ENCODE peak calls at places on chromosomes 5 and 9, in ten cellular contexts. One of them, this sample, is unnamed.

GRCh38 chr9:114220129-114220541 is 64.8 kb downstream of the COL27A1 start:
- DNase-seq in CD4-positive, alpha-beta T cell: no peak
- DNase-seq in IMR-90: peak; percentile 80
- DNase-seq in bronchial epithelial cell: no peak
- DNase-seq in GM10248: no peak
- DNase-seq in Calu3: no peak
- DNase-seq in transverse colon: peak; percentile 12
- DNase-seq in fibroblast of lung: peak; percentile 59
- DNase-seq in foreskin fibroblast: peak; percentile 62
- DNase-seq in A673: no peak
- DNase-seq in this sample: no peak

GRCh38 chr5:113295111-113295539 is 139.7 kb downstream of the TSSK1B start:
- DNase-seq in IMR-90: no peak
- DNase-seq in Calu3: no peak
- DNase-seq in transverse colon: no peak
- DNase-seq in fibroblast of lung: no peak
- DNase-seq in bronchial epithelial cell: no peak
- DNase-seq in GM10248: no peak
- DNase-seq in A673: no peak
- DNase-seq in CD4-positive, alpha-beta T cell: no peak
- DNase-seq in foreskin fibroblast: no peak
- DNase-seq in this sample: no peak

GRCh38 chr5:94745786-94746730 is 127.6 kb downstream of the SLF1 start:
- DNase-seq in A673: peak; percentile 21
- DNase-seq in transverse colon: no peak
- DNase-seq in GM10248: peak; percentile 64
- DNase-seq in IMR-90: peak; percentile 59
- DNase-seq in foreskin fibroblast: peak; percentile 11
- DNase-seq in fibroblast of lung: peak; percentile 11
- DNase-seq in CD4-positive, alpha-beta T cell: no peak
- DNase-seq in Calu3: no peak
- DNase-seq in bronchial epithelial cell: peak; percentile 93
- DNase-seq in this sample: peak; percentile 60

GRCh38 chr9:35357116-35357515 is 132.8 kb upstream of the RUSC2 start:
- DNase-seq in CD4-positive, alpha-beta T cell: no peak
- DNase-seq in A673: no peak
- DNase-seq in transverse colon: no peak
- DNase-seq in GM10248: no peak
- DNase-seq in Calu3: no peak
- DNase-seq in IMR-90: peak; percentile 40
- DNase-seq in foreskin fibroblast: peak; percentile 52
- DNase-seq in bronchial epithelial cell: no peak
- DNase-seq in fibroblast of lung: no peak
- DNase-seq in this sample: peak; percentile 71

GRCh38 chr5:128227984-128228383 is 144.4 kb downstream of the SLC12A2 start:
- DNase-seq in fibroblast of lung: peak; percentile 87
- DNase-seq in foreskin fibroblast: peak; percentile 93
- DNase-seq in Calu3: no peak
- DNase-seq in A673: no peak
- DNase-seq in CD4-positive, alpha-beta T cell: no peak
- DNase-seq in bronchial epithelial cell: peak; percentile 85
- DNase-seq in transverse colon: no peak
- DNase-seq in GM10248: no peak
- DNase-seq in IMR-90: peak; percentile 91
- DNase-seq in this sample: peak; percentile 98

GRCh38 chr9:6923081-6923480 is 165.3 kb downstream of the KDM4C start:
- DNase-seq in A673: no peak
- DNase-seq in CD4-positive, alpha-beta T cell: no peak
- DNase-seq in foreskin fibroblast: no peak
- DNase-seq in transverse colon: no peak
- DNase-seq in fibroblast of lung: no peak
- DNase-seq in bronchial epithelial cell: no peak
- DNase-seq in Calu3: no peak
- DNase-seq in GM10248: no peak
- DNase-seq in IMR-90: no peak
- DNase-seq in this sample: no peak

GRCh38 chr5:25285116-25285515 is 640.3 kb upstream of the CDH10 start:
- DNase-seq in Calu3: no peak
- DNase-seq in foreskin fibroblast: no peak
- DNase-seq in A673: no peak
- DNase-seq in CD4-positive, alpha-beta T cell: no peak
- DNase-seq in transverse colon: no peak
- DNase-seq in bronchial epithelial cell: no peak
- DNase-seq in IMR-90: no peak
- DNase-seq in fibroblast of lung: no peak
- DNase-seq in GM10248: no peak
- DNase-seq in this sample: no peak

GRCh38 chr5:18797241-18797640 is 1163.0 kb downstream of the TAF11L14 start:
- DNase-seq in GM10248: no peak
- DNase-seq in foreskin fibroblast: no peak
- DNase-seq in bronchial epithelial cell: peak; percentile 10
- DNase-seq in CD4-positive, alpha-beta T cell: no peak
- DNase-seq in fibroblast of lung: no peak
- DNase-seq in A673: no peak
- DNase-seq in IMR-90: no peak
- DNase-seq in Calu3: no peak
- DNase-seq in transverse colon: no peak
- DNase-seq in this sample: no peak

GRCh38 chr5:67244345-67244793 is 47.8 kb upstream of the CD180 start:
- DNase-seq in transverse colon: no peak
- DNase-seq in foreskin fibroblast: peak; percentile 24
- DNase-seq in fibroblast of lung: no peak
- DNase-seq in bronchial epithelial cell: no peak
- DNase-seq in GM10248: no peak
- DNase-seq in IMR-90: no peak
- DNase-seq in CD4-positive, alpha-beta T cell: no peak
- DNase-seq in Calu3: peak; percentile 41
- DNase-seq in A673: peak; percentile 40
- DNase-seq in this sample: no peak

GRCh38 chr5:172479034-172479783 is 24.9 kb upstream of the SH3PXD2B start:
- DNase-seq in GM10248: peak; percentile 85
- DNase-seq in IMR-90: peak; percentile 88
- DNase-seq in bronchial epithelial cell: peak; percentile 77
- DNase-seq in Calu3: peak; percentile 89
- DNase-seq in fibroblast of lung: peak; percentile 91
- DNase-seq in foreskin fibroblast: peak; percentile 94
- DNase-seq in A673: peak; percentile 87
- DNase-seq in CD4-positive, alpha-beta T cell: peak; percentile 33
- DNase-seq in transverse colon: peak; percentile 86
- DNase-seq in this sample: peak; percentile 89

GRCh38 chr5:56839062-56839461 is 23.7 kb downstream of the MAP3K1 start:
- DNase-seq in GM10248: no peak
- DNase-seq in A673: no peak
- DNase-seq in fibroblast of lung: no peak
- DNase-seq in IMR-90: no peak
- DNase-seq in Calu3: no peak
- DNase-seq in transverse colon: no peak
- DNase-seq in foreskin fibroblast: no peak
- DNase-seq in bronchial epithelial cell: no peak
- DNase-seq in CD4-positive, alpha-beta T cell: no peak
- DNase-seq in this sample: no peak

GRCh38 chr9:128152781-128153116 is 3.5 kb downstream of the LCN2 start:
- DNase-seq in foreskin fibroblast: no peak
- DNase-seq in bronchial epithelial cell: no peak
- DNase-seq in Calu3: no peak
- DNase-seq in A673: no peak
- DNase-seq in CD4-positive, alpha-beta T cell: no peak
- DNase-seq in IMR-90: no peak
- DNase-seq in fibroblast of lung: no peak
- DNase-seq in transverse colon: no peak
- DNase-seq in GM10248: no peak
- DNase-seq in this sample: no peak
- TF ChIP-seq CTCF in foreskin fibroblast: no peak
- TF ChIP-seq CTCF in bronchial epithelial cell: no peak
- TF ChIP-seq CTCF in Calu3: no peak
- TF ChIP-seq CTCF in A673: no peak
- TF ChIP-seq CTCF in CD4-positive, alpha-beta T cell: no peak
- TF ChIP-seq CTCF in IMR-90: no peak
- TF ChIP-seq CTCF in fibroblast of lung: no peak
- TF ChIP-seq CTCF in transverse colon: no peak
- TF ChIP-seq CTCF in GM10248: no peak
- TF ChIP-seq CTCF in this sample: no peak

DNA sequence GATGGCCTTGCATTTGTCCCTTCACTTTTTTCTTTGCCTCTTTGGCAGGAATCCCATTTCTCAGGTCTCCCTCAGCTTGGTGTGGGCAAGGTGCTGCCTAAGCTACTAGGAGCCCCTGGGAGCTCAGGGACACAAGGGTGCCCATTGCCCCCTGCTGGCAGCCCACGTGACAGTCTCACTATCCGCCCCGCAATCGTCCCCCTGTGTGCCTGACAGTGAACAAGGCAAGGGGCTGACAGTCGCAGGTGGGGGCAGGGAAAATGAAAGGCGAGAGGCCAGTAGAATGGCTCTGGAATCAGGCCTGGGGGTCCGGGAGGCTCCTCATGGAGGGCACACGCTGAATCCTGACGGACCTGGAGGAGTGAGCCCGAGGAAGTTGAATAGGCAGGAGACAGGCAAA is 2.0 kb upstream of the PCDH12 start:
- DNase-seq in bronchial epithelial cell: no peak
- DNase-seq in IMR-90: no peak
- DNase-seq in CD4-positive, alpha-beta T cell: peak; percentile 13
- DNase-seq in GM10248: peak; percentile 26
- DNase-seq in Calu3: peak; percentile 38
- DNase-seq in foreskin fibroblast: no peak
- DNase-seq in A673: no peak
- DNase-seq in transverse colon: no peak
- DNase-seq in fibroblast of lung: no peak
- DNase-seq in this sample: no peak
- TF ChIP-seq CTCF in bronchial epithelial cell: peak; percentile 36
- TF ChIP-seq CTCF in IMR-90: no peak
- TF ChIP-seq CTCF in CD4-positive, alpha-beta T cell: no peak
- TF ChIP-seq CTCF in GM10248: no peak
- TF ChIP-seq CTCF in Calu3: no peak
- TF ChIP-seq CTCF in foreskin fibroblast: peak; percentile 16
- TF ChIP-seq CTCF in A673: peak; percentile 23
- TF ChIP-seq CTCF in transverse colon: no peak
- TF ChIP-seq CTCF in fibroblast of lung: peak; percentile 31
- TF ChIP-seq CTCF in this sample: peak; percentile 27

GRCh38 chr5:60841361-60841760 is 2.7 kb downstream of the ELOVL7 start:
- DNase-seq in transverse colon: no peak
- DNase-seq in bronchial epithelial cell: no peak
- DNase-seq in foreskin fibroblast: no peak
- DNase-seq in Calu3: no peak
- DNase-seq in IMR-90: no peak
- DNase-seq in A673: no peak
- DNase-seq in GM10248: no peak
- DNase-seq in CD4-positive, alpha-beta T cell: no peak
- DNase-seq in fibroblast of lung: no peak
- DNase-seq in this sample: no peak

GRCh38 chr5:60842859-60843692 is 993 bp downstream of the ELOVL7 start:
- DNase-seq in GM10248: peak; percentile 28
- DNase-seq in fibroblast of lung: peak; percentile 5
- DNase-seq in foreskin fibroblast: peak; percentile 40
- DNase-seq in transverse colon: peak; percentile 28
- DNase-seq in IMR-90: no peak
- DNase-seq in bronchial epithelial cell: peak; percentile 18
- DNase-seq in A673: no peak
- DNase-seq in CD4-positive, alpha-beta T cell: no peak
- DNase-seq in Calu3: peak; percentile 26
- DNase-seq in this sample: no peak

GRCh38 chr5:60846298-60846697 is 2.2 kb upstream of the ELOVL7 start:
- DNase-seq in foreskin fibroblast: no peak
- DNase-seq in CD4-positive, alpha-beta T cell: no peak
- DNase-seq in bronchial epithelial cell: no peak
- DNase-seq in IMR-90: no peak
- DNase-seq in Calu3: no peak
- DNase-seq in A673: no peak
- DNase-seq in fibroblast of lung: no peak
- DNase-seq in GM10248: no peak
- DNase-seq in transverse colon: no peak
- DNase-seq in this sample: no peak

GRCh38 chr5:60844429-60844890 is 391 bp upstream of the ELOVL7 start:
- DNase-seq in transverse colon: no peak
- DNase-seq in foreskin fibroblast: peak; percentile 60
- DNase-seq in Calu3: no peak
- DNase-seq in A673: peak; percentile 20
- DNase-seq in IMR-90: peak; percentile 29
- DNase-seq in GM10248: peak; percentile 20
- DNase-seq in fibroblast of lung: peak; percentile 27
- DNase-seq in bronchial epithelial cell: peak; percentile 63
- DNase-seq in CD4-positive, alpha-beta T cell: no peak
- DNase-seq in this sample: peak; percentile 49

DNA sequence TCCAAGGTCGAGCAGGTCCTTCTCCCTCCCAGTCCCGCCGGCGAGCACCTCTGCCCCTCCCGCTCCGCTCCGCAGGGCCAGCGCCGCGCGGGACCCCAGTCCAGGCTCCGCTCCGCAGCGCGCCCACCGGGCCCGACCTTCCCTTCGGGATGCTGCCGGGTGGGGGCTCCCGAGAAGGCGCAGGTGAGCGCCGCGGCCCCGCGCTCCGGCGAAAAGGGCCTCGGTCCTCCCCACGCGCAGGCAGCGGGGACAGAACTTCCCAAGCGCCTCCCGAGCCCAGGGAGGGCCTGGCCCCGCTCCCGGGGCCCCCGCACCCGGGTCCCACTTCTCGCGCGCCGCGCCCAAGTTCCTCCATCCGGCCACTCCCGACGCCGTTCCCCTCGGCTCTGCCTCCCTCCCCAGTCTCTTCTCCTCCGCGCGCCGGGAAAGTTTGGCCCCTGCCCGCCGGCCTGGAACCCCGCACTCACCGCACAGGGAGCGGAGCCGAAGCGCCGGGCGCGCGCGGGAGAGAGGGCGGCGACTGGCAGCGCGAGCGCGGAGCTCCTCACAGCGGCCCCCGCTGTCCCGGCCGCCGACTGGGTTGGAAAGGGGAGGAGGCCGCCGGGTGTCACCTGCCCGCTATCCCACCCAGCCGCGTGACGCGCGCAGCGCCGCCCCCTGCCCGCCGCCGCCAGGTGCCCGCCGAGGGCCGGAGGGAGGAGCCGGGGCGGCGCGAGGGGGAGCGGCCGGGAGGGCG is at the start of gene ELOVL7:
- DNase-seq in foreskin fibroblast: peak; percentile 72
- DNase-seq in transverse colon: peak; percentile 87
- DNase-seq in Calu3: peak; percentile 97
- DNase-seq in GM10248: peak; percentile 83
- DNase-seq in IMR-90: peak; percentile 11
- DNase-seq in fibroblast of lung: peak; percentile 28
- DNase-seq in A673: peak; percentile 45
- DNase-seq in bronchial epithelial cell: peak; percentile 61
- DNase-seq in CD4-positive, alpha-beta T cell: peak; percentile 5
- DNase-seq in this sample: peak; percentile 19
- TF ChIP-seq CTCF in foreskin fibroblast: peak; percentile 23
- TF ChIP-seq CTCF in transverse colon: no peak
- TF ChIP-seq CTCF in Calu3: peak; percentile 55
- TF ChIP-seq CTCF in GM10248: peak; percentile 42
- TF ChIP-seq CTCF in IMR-90: peak; percentile 27
- TF ChIP-seq CTCF in fibroblast of lung: peak; percentile 10
- TF ChIP-seq CTCF in A673: peak; percentile 30
- TF ChIP-seq CTCF in bronchial epithelial cell: peak; percentile 65
- TF ChIP-seq CTCF in CD4-positive, alpha-beta T cell: no peak
- TF ChIP-seq CTCF in this sample: no peak

DNA sequence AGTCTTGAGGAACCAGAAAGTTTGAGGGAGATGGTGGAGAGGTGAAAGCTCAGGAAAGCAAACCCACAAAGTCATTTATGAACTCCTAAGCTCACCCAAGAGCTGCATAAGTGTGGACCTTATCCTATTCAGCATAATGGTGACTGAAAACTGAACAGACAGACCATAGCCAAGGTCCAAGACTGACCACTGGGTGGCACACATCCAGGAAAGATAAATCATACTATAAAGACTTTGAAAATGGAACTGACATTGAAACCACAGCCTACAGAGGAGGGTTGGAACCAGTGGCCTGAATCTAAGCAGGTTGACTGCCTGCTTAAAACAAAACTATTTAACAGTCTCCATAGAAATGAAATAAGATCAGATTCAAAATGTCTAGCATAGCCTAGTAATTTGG is 121.1 kb upstream of the RGS7BP start:
- DNase-seq in fibroblast of lung: peak; percentile 1
- DNase-seq in CD4-positive, alpha-beta T cell: no peak
- DNase-seq in A673: peak; percentile 6
- DNase-seq in GM10248: peak; percentile 9
- DNase-seq in bronchial epithelial cell: peak; percentile 48
- DNase-seq in IMR-90: no peak
- DNase-seq in transverse colon: no peak
- DNase-seq in foreskin fibroblast: peak; percentile 13
- DNase-seq in Calu3: peak; percentile 57
- DNase-seq in this sample: peak; percentile 3
- TF ChIP-seq CTCF in fibroblast of lung: no peak
- TF ChIP-seq CTCF in CD4-positive, alpha-beta T cell: no peak
- TF ChIP-seq CTCF in A673: peak; percentile 13
- TF ChIP-seq CTCF in GM10248: no peak
- TF ChIP-seq CTCF in bronchial epithelial cell: peak; percentile 51
- TF ChIP-seq CTCF in IMR-90: no peak
- TF ChIP-seq CTCF in transverse colon: no peak
- TF ChIP-seq CTCF in foreskin fibroblast: no peak
- TF ChIP-seq CTCF in Calu3: peak; percentile 48
- TF ChIP-seq CTCF in this sample: no peak